ENCODE peak calls at places on chromosome 19, in four cellular contexts. L is upper lobe of right lung, Z is stomach, D is NCI-H2081. U is an unnamed sample.

GRCh38 chr19:57978586-57979289 is 4.4 kb upstream of the C19orf18 start:
- DNase-seq in L (no peak), Z (no peak), D (no peak), U (peak)

GRCh38 chr19:39631626-39632025 is 24.1 kb upstream of the LGALS16 start:
- DNase-seq in L (no peak), Z (no peak), D (no peak), U (no peak)

GRCh38 chr19:48490980-48491792 is 20.4 kb downstream of the LMTK3 start:
- DNase-seq in L (peak), Z (peak), D (peak), U (no peak)

GRCh38 chr19:17243854-17244617 is 1.7 kb downstream of the NR2F6 start:
- DNase-seq in L (peak), Z (peak), D (no peak), U (no peak)

GRCh38 chr19:39971380-39971841 is 446 bp downstream of the PSMC4 start:
- DNase-seq in L (no peak), Z (peak), D (no peak), U (peak)

GRCh38 chr19:19459707-19460251 is 54.3 kb downstream of the GATAD2A start:
- DNase-seq in L (no peak), Z (peak), D (no peak), U (peak)

GRCh38 chr19:46321653-46322052 is 24.8 kb downstream of the HIF3A start:
- DNase-seq in L (no peak), Z (no peak), D (no peak), U (no peak)

GRCh38 chr19:49596407-49596806 is 5.4 kb downstream of the PRR12 start:
- DNase-seq in L (no peak), Z (no peak), D (no peak), U (no peak)

GRCh38 chr19:10686661-10687517 is 14.3 kb upstream of the QTRT1 start:
- DNase-seq in L (no peak), Z (no peak), D (no peak), U (no peak)

GRCh38 chr19:46720516-46721239 is 3.8 kb upstream of the PRKD2 start:
- DNase-seq in L (peak), Z (no peak), D (no peak), U (no peak)

GRCh38 chr19:43562698-43563241 is 12.6 kb downstream of the XRCC1 start:
- DNase-seq in L (peak), Z (peak), D (peak), U (peak)

GRCh38 chr19:32421589-32422361 is 16.2 kb downstream of the DPY19L3 start:
- DNase-seq in L (no peak), Z (no peak), D (no peak), U (peak)

GRCh38 chr19:13026478-13026999 is 31.3 kb downstream of the NFIX start:
- DNase-seq in L (no peak), Z (peak), D (no peak), U (peak)

GRCh38 chr19:13208131-13208963 is 58.1 kb downstream of the IER2 start:
- DNase-seq in L (peak), Z (peak), D (no peak), U (peak)

GRCh38 chr19:40576181-40576584 is 490 bp upstream of the SHKBP1 start:
- DNase-seq in L (no peak), Z (no peak), D (no peak), U (no peak)

GRCh38 chr19:32798201-32798600 is 71.4 kb downstream of the SLC7A9 start:
- DNase-seq in L (no peak), Z (no peak), D (no peak), U (no peak)

GRCh38 chr19:18220632-18221275 is 5.5 kb downstream of the PDE4C start:
- DNase-seq in L (no peak), Z (no peak), D (no peak), U (no peak)

GRCh38 chr19:38702278-38702677 is 42.0 kb downstream of the CAPN12 start:
- DNase-seq in L (no peak), Z (no peak), D (no peak), U (no peak)

GRCh38 chr19:51127755-51128154 is 3.0 kb downstream of the SIGLEC9 start:
- DNase-seq in L (peak), Z (no peak), D (no peak), U (peak)

U was measured in amniotic epithelial cell.